ENCODE peak calls at places on chromosomes 3 and 15, in four cellular contexts. J, X, E and H are unnamed samples.

GRCh38 chr3:126245811-126246727 is 65.7 kb upstream of the ALDH1L1 start:
- DNase-seq in J (peak; percentile 65), X (no peak), E (no peak), H (peak; percentile 58)

GRCh38 chr3:186609247-186609868 is 3.5 kb upstream of the AHSG start:
- DNase-seq in J (no peak), E (no peak), X (no peak), H (peak; percentile 35)

GRCh38 chr3:106428565-106428994 is 559.8 kb upstream of the CBLB start:
- DNase-seq in E (no peak), J (peak; percentile 100), X (no peak), H (peak; percentile 37)

GRCh38 chr3:46130631-46131310 is 77.3 kb downstream of the CCR1 start:
- DNase-seq in X (no peak), J (no peak), E (no peak), H (no peak)

GRCh38 chr3:72818915-72819314 is 29.3 kb downstream of the SHQ1 start:
- DNase-seq in J (peak; percentile 93), E (no peak), X (no peak), H (no peak)

GRCh38 chr15:89499156-89499555 is 2.8 kb upstream of the RHCG start:
- DNase-seq in E (no peak), J (no peak), X (no peak), H (no peak)

GRCh38 chr3:167976880-167977498 is 118.7 kb downstream of the GOLIM4 start:
- DNase-seq in X (no peak), J (no peak), E (no peak), H (no peak)

GRCh38 chr3:151107701-151108100 is 22.2 kb downstream of the MED12L start:
- DNase-seq in X (no peak), J (no peak), E (no peak), H (peak; percentile 92)

GRCh38 chr15:68464451-68465090 is 32.6 kb upstream of the ITGA11 start:
- DNase-seq in E (no peak), J (peak; percentile 35), X (no peak), H (no peak)

GRCh38 chr3:23889401-23889800 is 27.4 kb downstream of the NKIRAS1 start:
- DNase-seq in X (no peak), J (no peak), E (no peak), H (no peak)

GRCh38 chr3:127351775-127352350 is 64.0 kb upstream of the PRR20G start:
- DNase-seq in X (no peak), E (no peak), J (no peak), H (no peak)

GRCh38 chr3:170096342-170096741 is 58.5 kb downstream of the GPR160 start:
- DNase-seq in E (no peak), X (no peak), J (no peak), H (no peak)

GRCh38 chr15:65550681-65551098 is 20.4 kb downstream of the HACD3 start:
- DNase-seq in J (peak; percentile 80), E (no peak), X (no peak), H (peak; percentile 27)

GRCh38 chr3:146813496-146813895 is 208.3 kb upstream of the PLSCR5 start:
- DNase-seq in X (no peak), E (no peak), J (no peak), H (peak; percentile 59)

GRCh38 chr3:115248274-115248673 is 101.2 kb upstream of the ZBTB20 start:
- DNase-seq in J (peak; percentile 73), X (no peak), E (no peak), H (no peak)

GRCh38 chr3:38163117-38163870 is 2.0 kb upstream of the OXSR1 start:
- DNase-seq in J (no peak), E (no peak), X (peak; percentile 37), H (peak; percentile 47)

GRCh38 chr3:123708531-123708930 is 123.7 kb upstream of the HACD2 start:
- DNase-seq in E (no peak), X (no peak), J (no peak), H (no peak)

GRCh38 chr3:71402280-71402679 is 181.2 kb downstream of the FOXP1 start:
- DNase-seq in E (no peak), J (no peak), X (no peak), H (no peak)

GRCh38 chr15:80804970-80805495 is 25.9 kb downstream of the CEMIP start:
- DNase-seq in J (no peak), X (no peak), E (no peak), H (no peak)

DNA sequence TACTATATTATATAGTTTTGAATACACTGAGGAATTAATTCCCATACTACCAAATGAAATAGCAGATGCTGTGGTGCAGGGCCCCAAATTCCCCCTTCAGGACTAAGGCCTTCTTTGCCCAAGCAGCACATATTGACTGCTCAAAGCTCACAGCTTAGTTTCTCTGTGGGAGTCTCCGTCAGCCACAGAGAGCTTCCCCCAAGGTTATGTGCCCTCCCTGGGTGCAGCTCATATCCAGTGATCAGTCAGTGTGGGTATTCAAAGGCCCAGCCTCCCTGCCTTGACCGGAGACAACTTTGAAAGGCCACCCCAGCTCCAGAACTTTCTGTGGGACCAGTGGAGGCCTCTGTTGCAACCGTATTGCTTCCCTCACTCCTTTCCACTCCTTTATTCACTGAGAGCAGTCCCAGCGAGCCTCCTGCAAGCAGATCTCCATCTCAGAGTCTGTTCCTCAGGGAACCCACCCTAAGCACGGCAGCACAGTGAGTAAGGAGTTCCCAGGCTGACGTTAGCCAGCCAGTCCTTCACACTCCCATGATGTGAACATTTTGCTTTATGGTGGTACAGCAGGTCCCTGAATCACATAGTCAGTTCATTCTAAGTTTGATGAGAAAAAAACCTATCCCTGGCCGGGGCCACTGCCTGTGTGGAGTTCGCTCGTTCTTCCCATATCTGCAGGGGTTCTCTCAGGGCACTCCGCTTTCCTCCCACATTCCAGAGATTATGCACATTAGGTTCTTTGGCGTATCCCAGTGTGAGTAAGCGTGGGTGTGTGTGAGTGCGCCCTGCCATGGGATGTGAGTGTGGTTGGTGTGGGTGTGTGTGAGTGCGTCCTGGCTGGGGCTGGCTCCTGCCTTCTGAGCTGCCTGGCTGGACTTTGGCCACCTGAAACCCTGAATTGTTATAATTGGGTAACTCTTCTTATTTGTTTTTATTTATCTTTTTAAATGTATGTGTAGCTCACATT is 64.4 kb upstream of the PPARG start:
- DNase-seq in J (peak; percentile 49), X (no peak), E (no peak), H (peak; percentile 62)
- H2BK120ac ChIP-seq in J (no peak overlapping the region), X (no peak overlapping the region), E (no peak overlapping the region), H (no peak overlapping the region)

GRCh38 chr3:10338164-10338470 is 17.2 kb upstream of the SEC13 start:
- DNase-seq in X (no peak), J (no peak), E (no peak), H (no peak)

GRCh38 chr3:10337323-10338163 is 16.6 kb upstream of the SEC13 start:
- DNase-seq in X (no peak), J (no peak), E (no peak), H (no peak)

GRCh38 chr3:10339376-10339955 is 18.6 kb upstream of the SEC13 start:
- DNase-seq in E (no peak), J (no peak), X (no peak), H (no peak)

GRCh38 chr3:10340046-10340445 is 19.1 kb upstream of the SEC13 start:
- DNase-seq in J (no peak), X (no peak), E (no peak), H (no peak)

DNA sequence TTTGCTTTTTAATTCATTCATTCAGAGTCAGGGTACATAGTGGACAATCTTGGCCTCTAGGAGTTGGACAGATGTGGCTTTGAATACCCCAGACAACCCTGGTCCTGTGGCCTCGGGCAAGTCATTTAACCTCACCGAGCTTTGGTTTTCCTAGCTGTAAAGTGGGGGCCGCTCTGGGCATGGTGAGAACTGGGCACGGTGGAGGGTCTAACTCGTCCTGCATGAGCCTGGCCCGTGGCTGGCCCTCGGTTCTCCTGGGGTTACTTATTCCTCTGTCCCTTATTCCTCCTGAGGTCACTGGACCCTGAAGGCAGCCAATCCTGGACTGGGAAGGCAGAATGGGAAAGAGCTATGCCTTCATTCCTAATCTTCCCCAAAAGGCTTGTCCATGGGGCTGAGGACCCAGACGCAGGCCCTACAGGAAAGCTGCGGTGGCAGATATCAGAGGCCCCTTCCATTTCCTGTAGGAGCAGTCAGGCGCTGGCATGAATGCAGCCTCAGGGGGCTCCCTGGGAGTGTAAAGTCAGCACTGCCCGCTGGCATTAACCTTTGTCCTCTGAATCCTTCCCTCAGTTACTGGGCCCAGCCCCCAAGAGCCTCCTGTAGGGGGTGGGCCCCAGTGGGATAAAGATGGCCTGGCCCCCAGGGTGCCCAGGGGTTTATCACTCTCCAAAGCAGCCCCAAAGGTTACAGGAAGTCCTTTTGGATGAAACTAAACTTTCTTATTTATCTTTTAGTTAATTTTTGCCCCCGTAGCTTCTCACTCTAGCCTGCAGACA is 17.9 kb upstream of the SEC13 start:
- DNase-seq in X (no peak), J (no peak), E (no peak), H (peak; percentile 11)
- H3K18ac ChIP-seq in X (no peak overlapping the region), J (no peak overlapping the region), E (no peak overlapping the region), H (no peak overlapping the region)

GRCh38 chr3:171561601-171562323 is 101.6 kb upstream of the TNIK start:
- DNase-seq in E (no peak), J (no peak), X (no peak), H (no peak)
- H4K5ac ChIP-seq in E (no peak overlapping the region), J (no peak overlapping the region), X (no peak overlapping the region), H (no peak overlapping the region)

DNA sequence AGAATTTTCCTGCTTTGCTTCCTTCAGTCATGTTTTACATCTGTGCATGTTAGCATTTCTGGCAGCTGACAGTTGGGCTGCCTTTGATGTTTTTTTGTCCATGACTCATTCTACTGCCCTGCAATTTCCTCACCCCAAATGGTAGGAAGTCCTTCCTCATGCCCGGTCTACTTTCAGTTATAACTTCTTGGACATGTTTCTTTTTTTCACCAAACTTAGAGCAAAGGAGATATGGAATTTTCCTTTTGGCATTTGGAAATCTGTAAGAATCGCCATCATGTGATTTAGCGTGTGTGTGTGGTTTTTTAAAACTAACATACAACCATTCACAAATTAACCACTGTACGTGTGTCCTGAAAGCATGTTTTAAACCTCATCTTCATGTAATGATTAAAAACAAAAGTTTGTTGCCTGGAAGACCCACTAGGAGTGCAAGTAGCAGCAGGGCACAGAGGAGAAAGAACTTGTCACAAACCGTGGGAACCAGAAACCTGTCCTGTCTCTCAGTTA is 430.7 kb upstream of the CFAP20DC start:
- DNase-seq in E (no peak), J (peak; percentile 72), X (no peak), H (no peak)
- H2BK120ac ChIP-seq in E (no peak overlapping the region), J (peak overlapping the region; percentile 45), X (no peak overlapping the region), H (no peak overlapping the region)

DNA sequence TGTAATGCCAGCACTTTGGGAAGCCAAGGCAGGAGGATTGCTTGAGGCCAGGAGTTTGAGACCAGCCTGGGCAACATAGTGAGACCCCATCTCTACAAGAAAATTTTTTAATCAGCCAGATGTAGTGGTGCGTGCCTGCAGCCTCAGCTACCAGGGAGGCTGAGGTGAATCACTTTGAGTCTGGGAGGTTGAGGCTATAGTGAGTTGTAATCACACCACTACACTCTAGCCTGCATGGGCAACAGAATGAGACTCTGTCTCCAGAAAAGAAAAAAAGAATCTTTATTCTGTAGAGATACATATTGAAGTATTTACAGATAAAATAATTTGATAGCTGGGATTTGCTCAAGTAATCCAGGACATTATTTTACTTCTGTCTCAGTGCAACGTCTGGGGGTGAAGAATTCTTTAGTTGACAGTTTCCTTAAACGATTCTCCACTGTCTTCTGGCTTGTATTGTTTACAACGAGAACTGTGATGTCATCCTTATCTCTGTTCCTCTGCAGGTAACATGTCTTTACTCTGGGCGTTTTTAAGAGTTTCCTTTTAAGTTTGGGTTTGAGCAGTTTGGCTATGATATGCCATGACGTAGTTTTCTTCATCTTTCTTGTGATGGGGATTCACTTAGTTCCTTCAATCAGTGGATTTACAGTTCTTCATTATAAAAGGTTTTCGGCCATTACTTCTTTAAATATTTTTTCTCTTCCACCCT is 26.3 kb downstream of the KPNA1 start:
- DNase-seq in E (no peak), J (no peak), X (no peak), H (peak; percentile 20)
- H3K18ac ChIP-seq in E (no peak overlapping the region), J (no peak overlapping the region), X (no peak overlapping the region), H (no peak overlapping the region)